ENCODE peak calls at places on chromosomes 7 and 10, in six cellular contexts. N, K, V, L, O and P are unnamed samples. For H3K79me2 and H3K4me1, the result is how much of the 10 kb centered on the place peaks cover.

GRCh38 chr7:151780626-151781025 is 96.3 kb downstream of the PRKAG2 start:
- DNase-seq in V (no peak), L (no peak), K (no peak), O (no peak), N (no peak), P (no peak)

GRCh38 chr10:71729023-71729649 is 9.6 kb upstream of the C10orf105 start:
- DNase-seq in K (peak), O (no peak), L (no peak), V (peak), N (peak), P (no peak)

GRCh38 chr7:46134795-46135194 is 213.7 kb upstream of the IGFBP3 start:
- DNase-seq in L (no peak), O (no peak), V (no peak), K (no peak), N (no peak), P (no peak)

GRCh38 chr10:100653957-100654834 is 91.2 kb upstream of the PAX2 start:
- DNase-seq in V (no peak), N (no peak), K (no peak), L (peak), O (peak), P (peak)

GRCh38 chr7:48083114-48083830 is 5.8 kb upstream of the UPP1 start:
- DNase-seq in L (no peak), V (no peak), N (peak), K (peak), O (no peak), P (peak)

GRCh38 chr10:102281103-102281502 is 35.8 kb downstream of the GBF1 start:
- DNase-seq in V (peak), O (no peak), N (no peak), L (no peak), K (no peak), P (peak)

GRCh38 chr7:106111671-106112117 is 418 bp downstream of the SYPL1 start:
- DNase-seq in O (no peak), L (no peak), V (peak), K (no peak), N (peak), P (peak)

GRCh38 chr7:77727527-77727926 is 31.3 kb downstream of the RSBN1L start:
- DNase-seq in N (no peak), L (no peak), O (no peak), K (no peak), V (no peak), P (no peak)

GRCh38 chr7:106059556-106059955 is 52.6 kb downstream of the SYPL1 start:
- DNase-seq in L (no peak), V (no peak), K (no peak), N (no peak), O (no peak), P (no peak)

GRCh38 chr10:109866168-109866994 is 56.9 kb downstream of the XPNPEP1 start:
- DNase-seq in V (peak), K (no peak), L (no peak), O (no peak), N (peak), P (no peak)

GRCh38 chr7:108089381-108089780 is 40.8 kb downstream of the LAMB4 start:
- DNase-seq in O (no peak), N (no peak), K (no peak), L (no peak), V (no peak), P (no peak)

GRCh38 chr7:155414508-155414907 is 43.4 kb upstream of the EN2 start:
- DNase-seq in L (peak), K (no peak), V (peak), O (no peak), N (no peak), P (no peak)

GRCh38 chr10:29712108-29712507 is 77.3 kb upstream of the SVIL start:
- DNase-seq in N (peak), O (no peak), V (no peak), K (no peak), L (peak), P (peak)

GRCh38 chr10:58350619-58351323 is 16.0 kb downstream of the UBE2D1 start:
- DNase-seq in K (no peak), O (no peak), L (no peak), V (no peak), N (peak), P (no peak)

GRCh38 chr10:34281661-34282060 is 533.4 kb downstream of the PARD3 start:
- DNase-seq in K (no peak), V (no peak), O (no peak), L (no peak), N (no peak), P (no peak)

GRCh38 chr10:30812018-30812851 is 182.7 kb upstream of the LYZL2 start:
- DNase-seq in V (no peak), L (no peak), O (no peak), N (no peak), K (no peak), P (peak)

GRCh38 chr7:131212114-131212513 is 115.6 kb upstream of the MKLN1 start:
- DNase-seq in V (no peak), L (peak), O (peak), K (no peak), N (no peak), P (peak)

GRCh38 chr10:66837335-66837734 is 88.5 kb upstream of the LRRTM3 start:
- DNase-seq in V (no peak), K (no peak), O (no peak), L (no peak), N (no peak), P (peak)

GRCh38 chr7:84697506-84697905 is 489.4 kb downstream of the SEMA3D start:
- DNase-seq in K (peak), L (no peak), N (peak), O (no peak), V (no peak), P (peak)

GRCh38 chr10:124068929-124069328 is 24.5 kb downstream of the CHST15 start:
- DNase-seq in L (no peak), V (no peak), N (no peak), O (no peak), K (peak), P (no peak)

GRCh38 chr10:80515511-80515910 is 22.2 kb upstream of the SH2D4B start:
- DNase-seq in V (no peak), O (no peak), K (no peak), N (no peak), L (no peak), P (no peak)

GRCh38 chr10:48608279-48608681 is 3.4 kb upstream of the ARHGAP22 start:
- DNase-seq in O (peak), K (peak), N (no peak), L (peak), V (peak), P (no peak)

GRCh38 chr10:100734295-100735086 is 10.9 kb upstream of the PAX2 start:
- DNase-seq in L (no peak), V (no peak), K (no peak), N (no peak), O (peak), P (no peak)

GRCh38 chr7:69123003-69123402 is 475.3 kb upstream of the AUTS2 start:
- DNase-seq in K (no peak), N (no peak), L (no peak), O (no peak), V (no peak), P (no peak)

GRCh38 chr7:33937871-33938270 is 32.5 kb downstream of the BMPER start:
- DNase-seq in L (no peak), N (no peak), K (no peak), V (no peak), O (no peak), P (no peak)

GRCh38 chr7:149072438-149072775 is 18.1 kb downstream of the ZNF786 start:
- DNase-seq in K (no peak), O (no peak), L (no peak), V (no peak), N (no peak), P (no peak)

GRCh38 chr7:46975493-46975892 is 606.4 kb downstream of the TNS3 start:
- DNase-seq in L (no peak), K (no peak), O (no peak), N (no peak), V (no peak), P (no peak)

GRCh38 chr10:73094249-73094850 is 2.3 kb downstream of the P4HA1 start:
- DNase-seq in N (peak), K (peak), L (no peak), O (no peak), V (peak), P (peak)

GRCh38 chr10:14366760-14367159 is 36.0 kb upstream of the FRMD4A start:
- DNase-seq in L (no peak), O (no peak), K (no peak), N (no peak), V (no peak), P (no peak)

GRCh38 chr10:69537449-69537848 is 35.8 kb downstream of the NEUROG3 start:
- DNase-seq in K (no peak), V (no peak), L (no peak), O (no peak), N (no peak), P (no peak)

GRCh38 chr10:98423691-98424120 is 8.7 kb upstream of the PYROXD2 start:
- DNase-seq in O (peak), V (peak), N (no peak), K (no peak), L (peak), P (no peak)

GRCh38 chr7:157895520-157896375 is 558.9 kb downstream of the DNAJB6 start:
- DNase-seq in O (no peak), V (no peak), K (no peak), N (no peak), L (no peak), P (no peak)

GRCh38 chr10:45379891-45380540 is 6.0 kb downstream of the ALOX5 start:
- DNase-seq in V (no peak), O (no peak), L (no peak), K (no peak), N (no peak), P (no peak)

GRCh38 chr7:131008840-131009651 is 275.0 kb upstream of the KLF14 start:
- DNase-seq in O (no peak), N (peak), L (no peak), V (no peak), K (no peak), P (peak)

GRCh38 chr7:11589251-11589650 is 242.7 kb downstream of the THSD7A start:
- DNase-seq in L (no peak), O (no peak), N (no peak), V (no peak), K (no peak), P (no peak)

GRCh38 chr10:91474009-91474408 is 63.9 kb downstream of the HECTD2 start:
- DNase-seq in L (no peak), O (no peak), V (no peak), N (no peak), K (no peak), P (no peak)

GRCh38 chr10:6151087-6151977 is 51.4 kb upstream of the PFKFB3 start:
- DNase-seq in K (no peak), L (peak), N (no peak), O (peak), V (peak), P (peak)

GRCh38 chr10:78952686-78953085 is 116.1 kb upstream of the ZMIZ1 start:
- DNase-seq in K (no peak), L (no peak), O (no peak), V (no peak), N (no peak), P (peak)

GRCh38 chr7:105461518-105461917 is 60.6 kb downstream of the PUS7 start:
- DNase-seq in O (no peak), L (no peak), K (peak), N (no peak), V (no peak), P (peak)

GRCh38 chr10:660413-660979 is 29.0 kb downstream of the DIP2C start:
- DNase-seq in V (no peak), L (no peak), N (no peak), K (no peak), O (no peak), P (no peak)

GRCh38 chr10:661891-662605 is 27.4 kb downstream of the DIP2C start:
- DNase-seq in K (no peak), N (no peak), V (no peak), O (peak), L (no peak), P (no peak)

GRCh38 chr10:660980-661890 is 28.2 kb downstream of the DIP2C start:
- DNase-seq in V (no peak), K (no peak), O (no peak), L (no peak), N (no peak), P (no peak)

GRCh38 chr10:656883-657282 is 32.6 kb downstream of the DIP2C start:
- DNase-seq in V (no peak), K (no peak), N (no peak), O (no peak), L (no peak), P (no peak)

GRCh38 chr10:659710-660141 is 29.7 kb downstream of the DIP2C start:
- DNase-seq in O (no peak), V (no peak), L (no peak), N (no peak), K (no peak), P (peak)
- H3K79me2 ChIP-seq in O (under half), V (under half), L (under half), N (under half), K (under half), P (half or more)

DNA sequence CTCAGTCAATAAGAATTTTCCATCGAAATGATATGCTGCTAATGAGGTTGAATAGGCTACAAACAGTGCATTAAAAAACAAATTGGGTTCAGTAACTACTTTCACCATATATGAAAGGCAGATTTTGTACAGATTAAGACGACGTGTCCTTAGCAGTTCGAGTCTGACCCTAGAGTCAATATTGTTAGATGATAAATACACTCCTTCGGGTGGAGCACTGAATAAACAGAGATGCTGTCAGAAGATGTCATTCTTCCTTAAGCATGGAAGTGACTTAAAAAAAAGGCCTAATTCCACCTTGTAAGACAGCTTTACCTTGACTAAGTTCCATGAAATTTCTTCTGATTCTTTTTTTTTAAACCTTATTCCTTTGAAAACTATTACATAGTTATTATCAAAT is 5.8 kb upstream of the AGR2 start:
- DNase-seq in N (peak), V (no peak), K (no peak), O (no peak), L (no peak), P (no peak)
- H3K4me1 ChIP-seq in N (half or more), V (under half), K (under half), O (under half), L (under half), P (under half)

GRCh38 chr10:117553171-117553814 is 10.7 kb downstream of the EMX2 start:
- DNase-seq in N (no peak), V (no peak), L (peak), O (peak), K (no peak), P (no peak)

GRCh38 chr10:117551322-117552155 is 9.0 kb downstream of the EMX2 start:
- DNase-seq in O (no peak), K (no peak), L (no peak), N (no peak), V (no peak), P (no peak)

GRCh38 chr10:117550599-117551321 is 8.2 kb downstream of the EMX2 start:
- DNase-seq in O (no peak), L (no peak), N (no peak), V (no peak), K (no peak), P (no peak)

GRCh38 chr10:117552759-117553158 is 10.2 kb downstream of the EMX2 start:
- DNase-seq in N (no peak), K (no peak), L (no peak), O (no peak), V (no peak), P (no peak)

GRCh38 chr10:117552156-117552620 is 9.6 kb downstream of the EMX2 start:
- DNase-seq in V (no peak), N (peak), K (no peak), L (peak), O (peak), P (no peak)
- TF ChIP-seq CTCF in V (no peak), N (no peak), K (no peak), L (no peak), O (no peak), P (no peak)

DNA sequence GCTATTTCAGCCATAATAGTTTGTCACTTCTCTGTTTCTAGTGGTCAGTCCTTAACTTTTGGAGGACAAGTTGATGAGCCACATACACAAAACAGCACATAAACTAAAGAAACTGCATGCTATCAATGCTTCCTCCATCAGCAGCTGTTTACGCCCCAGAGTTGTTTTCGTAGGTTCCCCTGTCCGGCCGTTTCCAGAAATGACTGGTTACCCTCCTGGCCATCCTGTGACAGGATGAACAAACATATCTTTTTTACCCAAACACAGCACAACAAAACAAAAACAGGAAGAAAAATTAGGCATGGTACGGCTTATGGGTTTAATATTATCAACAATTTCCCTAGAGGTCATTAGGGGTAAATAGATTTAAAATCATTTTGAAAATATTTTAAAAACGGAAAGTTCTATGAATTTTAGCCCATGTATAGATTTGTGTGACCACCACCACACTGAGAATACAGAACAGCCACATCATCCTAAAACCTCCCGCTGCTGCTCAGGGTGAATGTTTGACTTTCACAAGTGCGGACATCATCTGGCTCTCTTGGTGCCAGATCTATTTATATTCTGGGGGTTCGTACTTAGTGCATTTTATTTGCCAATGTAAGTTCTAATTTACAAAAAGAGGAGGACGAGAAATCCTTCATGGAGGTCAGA is 74.9 kb downstream of the HIPK2 start:
- DNase-seq in O (no peak), K (no peak), V (no peak), N (no peak), L (no peak), P (no peak)
- H3K79me2 ChIP-seq in O (under half), K (half or more), V (under half), N (half or more), L (under half), P (under half)

DNA sequence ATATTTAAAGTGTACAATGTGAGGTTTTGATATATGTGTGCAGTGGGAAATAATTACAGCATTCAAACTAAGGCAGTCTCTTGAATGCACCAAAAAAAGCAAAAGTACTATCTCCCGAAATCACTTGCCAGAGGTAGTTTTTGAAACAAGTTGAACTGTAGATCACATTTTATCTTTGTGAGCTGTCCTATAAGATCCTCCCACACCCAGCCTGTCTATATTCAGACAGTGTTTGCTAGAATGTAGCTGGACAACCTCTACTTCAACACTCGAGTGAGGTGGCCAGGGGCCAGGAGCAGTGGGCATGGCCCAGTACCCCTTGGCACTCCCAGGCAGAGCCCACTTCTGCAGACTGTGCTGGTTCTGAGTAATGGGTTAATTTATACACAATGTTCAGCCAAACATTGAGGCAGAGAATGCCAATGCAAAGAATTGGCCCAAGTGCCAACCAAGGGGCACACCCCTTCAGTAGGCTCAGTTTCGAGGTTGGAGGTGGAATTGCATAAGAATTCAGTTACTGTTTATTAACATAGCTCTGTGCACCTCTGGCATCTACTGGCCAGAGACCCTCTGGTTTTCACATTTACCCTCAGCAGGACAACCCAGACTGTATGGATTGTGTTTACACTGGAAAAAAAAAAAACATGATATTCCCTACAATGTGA is 70.5 kb downstream of the AHR start:
- DNase-seq in L (no peak), V (no peak), O (no peak), K (no peak), N (peak), P (no peak)
- H3K4me1 ChIP-seq in L (under half), V (under half), O (under half), K (under half), N (under half), P (under half)

GRCh38 chr7:20264623-20265022 is 47.4 kb upstream of the MACC1 start:
- DNase-seq in L (no peak), N (no peak), V (no peak), O (no peak), K (no peak), P (no peak)

GRCh38 chr7:20269726-20270125 is 52.5 kb upstream of the MACC1 start:
- DNase-seq in N (peak), K (peak), O (no peak), L (no peak), V (no peak), P (peak)

GRCh38 chr7:20270371-20270770 is 53.2 kb upstream of the MACC1 start:
- DNase-seq in V (no peak), N (no peak), K (no peak), L (no peak), O (no peak), P (no peak)

GRCh38 chr7:20268832-20269231 is 51.6 kb upstream of the MACC1 start:
- DNase-seq in L (no peak), V (no peak), O (no peak), K (no peak), N (peak), P (peak)

DNA sequence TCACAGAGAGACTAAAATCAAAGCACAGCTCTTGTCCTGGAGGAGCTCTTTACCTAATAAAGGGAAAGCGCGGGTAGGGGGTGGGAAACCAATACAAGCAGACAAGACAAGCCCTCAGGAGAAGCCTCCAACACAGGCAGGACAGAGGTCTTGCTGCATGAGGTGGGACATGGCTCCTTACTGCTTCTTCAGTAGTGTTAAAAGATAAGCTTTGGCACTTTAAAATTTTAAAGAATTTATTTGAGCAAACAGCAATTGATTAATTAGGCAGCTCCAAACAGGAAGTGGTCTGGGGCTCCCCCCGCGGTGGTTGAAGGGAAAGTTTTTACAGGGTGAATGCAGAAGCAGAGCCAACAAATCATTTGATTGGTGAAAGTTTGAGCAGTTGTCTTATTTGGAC is 50.3 kb upstream of the MACC1 start:
- DNase-seq in N (no peak), K (no peak), L (peak), V (no peak), O (peak), P (no peak)
- TF ChIP-seq CTCF in N (no peak), K (no peak), L (peak), V (peak), O (no peak), P (no peak)

GRCh38 chr10:11223507-11224157 is 206.0 kb downstream of the CELF2 start:
- DNase-seq in O (no peak), L (no peak), V (no peak), K (no peak), N (no peak), P (no peak)
- H3K79me2 ChIP-seq in O (under half), L (under half), V (under half), K (under half), N (under half), P (under half)